ENCODE peak calls at places on chromosomes 13 and 19, in seven cellular contexts. S, O, K, A, R, B and Y are unnamed samples.

GRCh38 chr13:24199016-24199415 is 38.5 kb downstream of the SPATA13 start:
- DNase-seq in A (no peak), S (no peak), K (no peak), R (no peak), B (peak), O (no peak), Y (no peak)

GRCh38 chr19:1424182-1424955 is 13.8 kb upstream of the RPS15 start:
- DNase-seq in A (no peak), S (no peak), R (no peak), B (no peak), O (no peak), K (no peak), Y (no peak)

GRCh38 chr13:96781141-96781540 is 213.1 kb downstream of the OXGR1 start:
- DNase-seq in R (no peak), A (no peak), O (peak), S (peak), B (no peak), K (no peak), Y (no peak)

GRCh38 chr19:46728693-46729339 is 11.9 kb upstream of the PRKD2 start:
- DNase-seq in O (no peak), K (peak), A (peak), S (peak), B (peak), R (peak), Y (no peak)

GRCh38 chr13:75763511-75763910 is 127.4 kb downstream of the LMO7 start:
- DNase-seq in S (no peak), A (no peak), B (no peak), O (no peak), K (no peak), R (no peak), Y (no peak)

GRCh38 chr13:92842145-92842544 is 384.5 kb upstream of the GPC6 start:
- DNase-seq in O (no peak), R (no peak), K (no peak), B (peak), A (no peak), S (no peak), Y (no peak)

GRCh38 chr13:50732712-50733111 is 110.8 kb downstream of the DLEU7 start:
- DNase-seq in K (no peak), R (no peak), O (no peak), S (no peak), B (peak), A (no peak), Y (no peak)

GRCh38 chr19:42443944-42444398 is 1.2 kb upstream of the CXCL17 start:
- DNase-seq in K (no peak), B (no peak), A (no peak), O (no peak), R (no peak), S (no peak), Y (no peak)

GRCh38 chr13:100734194-100734720 is 59.7 kb upstream of the TMTC4 start:
- DNase-seq in A (no peak), R (no peak), S (no peak), B (no peak), O (no peak), K (peak), Y (no peak)

GRCh38 chr19:31066385-31066784 is 282.9 kb downstream of the TSHZ3 start:
- DNase-seq in O (no peak), A (no peak), R (no peak), K (peak), B (peak), S (no peak), Y (no peak)

GRCh38 chr13:111395511-111396393 is 75.3 kb downstream of the TEX29 start:
- DNase-seq in A (no peak), B (no peak), O (no peak), S (peak), R (no peak), K (no peak), Y (no peak)

GRCh38 chr19:16375157-16375935 is 50.7 kb downstream of the KLF2 start:
- DNase-seq in S (no peak), O (no peak), R (no peak), B (no peak), A (no peak), K (no peak), Y (no peak)

GRCh38 chr13:113843063-113843654 is 20.7 kb downstream of the GAS6 start:
- DNase-seq in B (no peak), O (no peak), S (peak), A (no peak), K (no peak), R (no peak), Y (no peak)

GRCh38 chr19:1000095-1000494 is at the start of gene GRIN3B:
- DNase-seq in S (peak), O (no peak), B (peak), R (peak), A (peak), K (peak), Y (peak)

GRCh38 chr13:27839809-27840467 is 47.7 kb downstream of the GSX1 start:
- DNase-seq in B (no peak), S (no peak), O (no peak), A (no peak), K (peak), R (no peak), Y (no peak)

GRCh38 chr13:111893071-111893606 is 173.8 kb upstream of the SOX1 start:
- DNase-seq in A (no peak), O (no peak), S (peak), B (no peak), R (no peak), K (no peak), Y (no peak)

GRCh38 chr13:30870049-30870884 is 35.8 kb upstream of the MEDAG start:
- DNase-seq in R (no peak), B (peak), A (peak), K (peak), S (peak), O (peak), Y (no peak)

GRCh38 chr19:42386974-42387707 is 3.0 kb downstream of the CNFN start:
- DNase-seq in R (peak), O (peak), K (peak), S (no peak), B (peak), A (peak), Y (peak)

GRCh38 chr13:41019027-41019487 is at the start of gene ELF1:
- DNase-seq in B (peak), R (peak), A (peak), K (peak), S (no peak), O (no peak), Y (no peak)

GRCh38 chr13:33992891-33993336 is 175.0 kb downstream of the RFC3 start:
- DNase-seq in S (no peak), B (no peak), A (no peak), O (no peak), K (no peak), R (no peak), Y (no peak)